ENCODE peak calls at places on chromosome 3, in five cellular contexts. O, V, S, C and M are unnamed samples.

GRCh38 chr3:114418724-114419543 is 125.1 kb downstream of the TIGIT start:
- DNase-seq in V (peak), O (peak), S (no peak), C (peak), M (no peak)

GRCh38 chr3:142604940-142605339 is 8.7 kb downstream of the PLS1 start:
- DNase-seq in C (no peak), V (no peak), O (no peak), S (no peak), M (no peak)

GRCh38 chr3:13878711-13879101 is 1.2 kb downstream of the WNT7A start:
- DNase-seq in V (no peak), C (no peak), O (peak), S (no peak), M (peak)

GRCh38 chr3:187263270-187263669 is 28.3 kb downstream of the MASP1 start:
- DNase-seq in C (peak), S (no peak), V (no peak), O (no peak), M (no peak)

GRCh38 chr3:55963611-55964010 is 476.5 kb upstream of the WNT5A start:
- DNase-seq in S (no peak), V (no peak), O (no peak), C (no peak), M (no peak)

GRCh38 chr3:149501524-149501923 is 27.0 kb downstream of the TM4SF4 start:
- DNase-seq in S (no peak), V (peak), O (no peak), C (peak), M (no peak)

GRCh38 chr3:149204390-149204991 is 17.1 kb downstream of the CP start:
- DNase-seq in C (no peak), O (no peak), S (no peak), V (no peak), M (no peak)

GRCh38 chr3:39166932-39167532 is 13.6 kb upstream of the CSRNP1 start:
- DNase-seq in V (no peak), S (no peak), C (peak), O (no peak), M (no peak)

GRCh38 chr3:12773030-12773723 is 14.1 kb upstream of the TMEM40 start:
- DNase-seq in S (no peak), C (no peak), V (no peak), O (no peak), M (no peak)

GRCh38 chr3:25603703-25604102 is 61.0 kb downstream of the TOP2B start:
- DNase-seq in C (peak), O (no peak), S (no peak), V (peak), M (no peak)

GRCh38 chr3:25610167-25610566 is 54.5 kb downstream of the TOP2B start:
- DNase-seq in O (no peak), C (no peak), S (no peak), V (no peak), M (no peak)

DNA sequence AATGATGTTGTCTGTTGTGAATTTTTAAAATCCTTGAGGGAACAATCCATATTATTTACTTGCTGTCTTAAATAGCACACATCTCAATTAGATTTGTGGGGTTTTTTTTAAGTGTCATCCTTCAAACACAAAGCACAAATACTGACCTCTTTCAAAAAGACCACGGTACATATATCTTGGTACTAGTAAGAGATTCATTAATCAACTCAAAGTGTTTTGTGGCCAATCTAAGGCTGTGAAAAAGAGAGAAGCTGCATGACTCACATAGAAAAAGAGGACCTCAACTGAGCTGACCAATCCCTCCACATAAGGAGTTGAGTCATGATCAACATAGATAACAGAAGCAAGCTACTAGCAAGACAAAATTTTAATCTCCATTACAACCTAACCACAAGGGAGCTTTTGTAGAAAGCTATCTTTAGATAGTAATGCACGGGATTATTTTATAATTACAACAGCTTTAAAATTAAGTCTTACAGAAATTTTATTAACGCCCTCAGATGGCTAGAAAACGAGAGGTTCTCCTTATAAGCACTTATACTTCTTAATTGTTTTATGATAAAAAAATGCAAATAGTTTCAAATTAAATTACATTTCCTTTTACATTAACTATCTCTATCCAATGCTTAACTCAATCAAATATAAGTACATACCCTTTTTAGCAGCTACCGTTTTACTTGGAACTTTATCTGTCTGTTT is 60.5 kb downstream of the TOP2B start:
- DNase-seq in S (no peak), O (no peak), C (peak), V (no peak), M (no peak)
- H4K91ac ChIP-seq in S (no peak), O (no peak), C (no peak), V (no peak), M (no peak)

GRCh38 chr3:56971816-56972215 is 88.6 kb upstream of the SPATA12 start:
- DNase-seq in O (no peak), S (no peak), V (peak), C (no peak), M (no peak)

GRCh38 chr3:56969851-56970250 is 90.6 kb upstream of the SPATA12 start:
- DNase-seq in C (no peak), V (no peak), O (no peak), S (no peak), M (no peak)

GRCh38 chr3:56971261-56971660 is 89.2 kb upstream of the SPATA12 start:
- DNase-seq in O (no peak), S (no peak), C (no peak), V (no peak), M (peak)

GRCh38 chr3:56974242-56974945 is 86.1 kb upstream of the SPATA12 start:
- DNase-seq in O (no peak), V (no peak), S (no peak), C (no peak), M (no peak)

DNA sequence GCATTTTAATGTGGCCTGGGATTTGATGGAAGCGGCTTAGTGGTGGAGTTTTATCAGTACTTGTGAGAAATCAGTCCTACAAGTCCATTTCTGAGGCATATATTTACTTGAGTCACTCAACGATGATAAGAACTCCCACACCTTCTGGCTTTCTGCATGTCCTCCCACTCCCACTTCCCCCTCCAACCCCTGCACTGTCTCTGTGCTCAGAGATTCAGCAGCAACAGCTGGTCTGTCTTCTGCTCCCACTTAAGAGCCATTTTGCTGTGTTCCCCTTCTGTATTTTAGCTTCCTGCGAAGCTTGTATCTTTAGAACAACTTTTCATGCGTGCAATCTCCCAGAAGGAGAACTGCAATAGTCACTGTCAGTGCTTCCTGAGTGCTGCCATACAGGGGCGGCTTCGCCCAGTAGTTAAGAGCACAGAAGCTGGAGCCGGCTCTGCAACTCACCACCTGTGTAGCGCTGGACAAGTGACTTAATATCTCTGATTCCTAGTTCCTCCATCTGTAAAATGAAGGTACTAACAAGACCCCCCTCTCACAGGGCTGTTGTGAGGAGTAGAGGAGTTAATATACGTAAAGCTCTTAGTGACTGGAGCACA is 90.0 kb upstream of the SPATA12 start:
- DNase-seq in O (no peak), S (no peak), C (peak), V (peak), M (peak)
- H2BK12ac ChIP-seq in O (no peak), S (no peak), C (no peak), V (no peak), M (no peak)

GRCh38 chr3:102255736-102256135 is 179.1 kb upstream of the ZPLD1 start:
- DNase-seq in S (no peak), O (no peak), C (no peak), V (no peak), M (no peak)
- H3K9ac ChIP-seq in S (no peak), O (no peak), C (no peak), V (no peak), M (no peak)

GRCh38 chr3:48655063-48655462 is 7.6 kb downstream of the CELSR3 start:
- DNase-seq in C (no peak), V (no peak), S (no peak), O (no peak), M (no peak)

GRCh38 chr3:48655586-48655985 is 7.1 kb downstream of the CELSR3 start:
- DNase-seq in V (no peak), S (no peak), C (no peak), O (no peak), M (no peak)

GRCh38 chr3:48656061-48656840 is 6.4 kb downstream of the CELSR3 start:
- DNase-seq in O (peak), S (peak), C (peak), V (peak), M (peak)

GRCh38 chr3:48652923-48653715 is 9.6 kb downstream of the CELSR3 start:
- DNase-seq in S (no peak), O (no peak), C (no peak), V (no peak), M (no peak)

DNA sequence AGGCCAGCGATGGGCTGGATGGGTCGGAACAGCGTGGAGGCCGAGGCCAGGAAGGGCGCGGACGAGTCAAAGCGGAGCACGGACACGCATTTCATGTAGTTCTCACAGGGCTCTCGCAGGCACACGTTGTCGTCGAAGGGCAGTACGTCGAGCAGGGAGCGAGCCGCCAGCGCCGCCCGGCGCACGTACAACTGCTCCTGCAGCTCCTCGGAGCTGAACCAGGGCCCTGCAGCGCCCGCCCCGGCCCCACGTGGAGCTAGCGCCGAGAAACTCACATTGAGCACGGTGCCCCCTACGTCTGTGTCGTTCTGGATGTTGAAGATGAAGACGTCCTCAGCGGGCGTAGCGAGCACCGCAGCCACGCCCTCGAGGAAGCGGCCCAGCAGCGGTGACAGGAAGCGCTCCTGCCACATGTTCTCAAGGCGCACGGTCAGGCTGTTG is 5.8 kb downstream of the CELSR3 start:
- DNase-seq in O (no peak), V (no peak), S (no peak), C (no peak), M (peak)
- H4K91ac ChIP-seq in O (peak), V (no peak), S (peak), C (no peak), M (no peak)

GRCh38 chr3:52221141-52221562 is 4.3 kb downstream of the TLR9 start:
- DNase-seq in V (no peak), S (no peak), C (no peak), O (no peak), M (peak)
- H2BK12ac ChIP-seq in V (peak), S (peak), C (no peak), O (peak), M (no peak)

GRCh38 chr3:43180027-43180426 is 74.1 kb upstream of the POMGNT2 start:
- DNase-seq in O (no peak), C (peak), V (peak), S (no peak), M (no peak)
- H3K9ac ChIP-seq in O (no peak), C (no peak), V (no peak), S (no peak), M (no peak)